ENCODE peak calls at places on chromosome 21, in four cellular contexts. W is tibial artery, D is GM23248, H is IMR-90. Z is an unnamed sample. For H3K9me3, the result is how much of the 10 kb centered on the place peaks cover.

GRCh38 chr21:25863031-25863430 is 128.3 kb downstream of the GABPA start:
- DNase-seq in D (no peak), H (no peak), W (no peak), Z (no peak)

GRCh38 chr21:25898671-25899070 is 163.9 kb downstream of the GABPA start:
- DNase-seq in D (peak), H (no peak), W (no peak), Z (no peak)

GRCh38 chr21:40925481-40925880 is 78.5 kb upstream of the DSCAM start:
- DNase-seq in H (no peak), W (no peak), D (no peak), Z (no peak)

GRCh38 chr21:33396966-33397365 is 6.2 kb upstream of the IFNGR2 start:
- DNase-seq in W (no peak), D (peak), H (peak), Z (peak)

GRCh38 chr21:28177008-28177603 is 815.6 kb downstream of the LTN1 start:
- DNase-seq in W (no peak), H (peak), D (no peak), Z (no peak)

GRCh38 chr21:31162827-31163226 is 124.6 kb upstream of the KRTAP19-8 start:
- DNase-seq in W (no peak), H (peak), D (peak), Z (peak)

GRCh38 chr21:33232640-33233039 is 2.9 kb downstream of the IFNAR2 start:
- DNase-seq in D (no peak), H (no peak), W (no peak), Z (no peak)

GRCh38 chr21:37582613-37583012 is 216.0 kb downstream of the DYRK1A start:
- DNase-seq in H (peak), D (peak), W (no peak), Z (peak)

GRCh38 chr21:32020551-32020950 is 147.7 kb downstream of the HUNK start:
- DNase-seq in W (no peak), H (no peak), D (no peak), Z (no peak)

GRCh38 chr21:36097427-36098230 is 27.8 kb downstream of the CBR1 start:
- DNase-seq in W (no peak), D (no peak), H (no peak), Z (peak)

GRCh38 chr21:35179990-35180557 is 131.0 kb upstream of the RUNX1 start:
- DNase-seq in D (peak), W (no peak), H (peak), Z (peak)

GRCh38 chr21:30083120-30083945 is 83.3 kb downstream of the CLDN17 start:
- DNase-seq in W (no peak), H (no peak), D (no peak), Z (no peak)

GRCh38 chr21:37208056-37208705 is 59.0 kb downstream of the VPS26C start:
- DNase-seq in D (peak), W (peak), H (no peak), Z (no peak)

GRCh38 chr21:20875741-20876140 is 122.5 kb upstream of the NCAM2 start:
- DNase-seq in W (no peak), H (no peak), D (no peak), Z (no peak)

GRCh38 chr21:21003701-21004100 is 5.5 kb downstream of the NCAM2 start:
- DNase-seq in W (no peak), H (peak), D (peak), Z (peak)

GRCh38 chr21:44874240-44874496 is 678 bp upstream of the PTTG1IP start:
- DNase-seq in W (no peak), H (no peak), D (no peak), Z (no peak)

GRCh38 chr21:31326478-31327247 is 17.4 kb downstream of the TIAM1 start:
- DNase-seq in W (no peak), D (peak), H (no peak), Z (no peak)

GRCh38 chr21:35711213-35711612 is 349.1 kb downstream of the SETD4 start:
- DNase-seq in H (no peak), D (no peak), W (no peak), Z (no peak)

GRCh38 chr21:32332463-32332951 is 33.9 kb downstream of the MRAP start:
- DNase-seq in W (no peak), D (no peak), H (no peak), Z (no peak)

GRCh38 chr21:34952701-34953100 is 96.4 kb downstream of the RUNX1 start:
- DNase-seq in D (no peak), W (no peak), H (no peak), Z (peak)

GRCh38 chr21:44790401-44790800 is 11.2 kb downstream of the UBE2G2 start:
- DNase-seq in W (no peak), D (no peak), H (no peak), Z (no peak)

GRCh38 chr21:32520885-32521735 is 64.2 kb downstream of the TCP10L start:
- DNase-seq in H (peak), D (peak), W (peak), Z (peak)

GRCh38 chr21:16116798-16117197 is 387.0 kb downstream of the USP25 start:
- DNase-seq in W (no peak), H (peak), D (peak), Z (peak)

GRCh38 chr21:43865471-43866181 is 603 bp downstream of the AGPAT3 start:
- DNase-seq in D (peak), H (peak), W (no peak), Z (peak)

GRCh38 chr21:32386195-32386870 is 6.5 kb downstream of the URB1 start:
- DNase-seq in W (no peak), D (peak), H (no peak), Z (no peak)

GRCh38 chr21:28431022-28431421 is 561.7 kb downstream of the LTN1 start:
- DNase-seq in W (no peak), H (peak), D (peak), Z (peak)

GRCh38 chr21:36471254-36471723 is 8.6 kb downstream of the CLDN14 start:
- DNase-seq in D (peak), W (no peak), H (peak), Z (peak)

GRCh38 chr21:15935530-15935929 is 205.7 kb downstream of the USP25 start:
- DNase-seq in H (no peak), W (no peak), D (no peak), Z (no peak)

GRCh38 chr21:25836396-25836795 is 101.6 kb downstream of the GABPA start:
- DNase-seq in H (no peak), W (no peak), D (no peak), Z (peak)

GRCh38 chr21:32370971-32371766 is 21.6 kb downstream of the URB1 start:
- DNase-seq in H (peak), W (no peak), D (peak), Z (peak)

GRCh38 chr21:32545948-32546441 is 39.3 kb downstream of the TCP10L start:
- DNase-seq in H (peak), W (no peak), D (peak), Z (peak)

GRCh38 chr21:35932232-35932911 is 128.0 kb downstream of the SETD4 start:
- DNase-seq in D (peak), H (peak), W (peak), Z (peak)

GRCh38 chr21:25850126-25850831 is 115.5 kb downstream of the GABPA start:
- DNase-seq in H (no peak), D (no peak), W (no peak), Z (no peak)

GRCh38 chr21:44275041-44275440 is 10.6 kb upstream of the AIRE start:
- DNase-seq in W (no peak), H (no peak), D (no peak), Z (no peak)

GRCh38 chr21:31952828-31953227 is 80.0 kb downstream of the HUNK start:
- DNase-seq in H (no peak), D (no peak), W (no peak), Z (no peak)

GRCh38 chr21:26966360-26966977 is 419 bp downstream of the ADAMTS5 start:
- DNase-seq in W (peak), D (peak), H (peak), Z (no peak)

GRCh38 chr21:31252611-31253010 is 91.5 kb downstream of the TIAM1 start:
- DNase-seq in D (no peak), H (no peak), W (no peak), Z (no peak)

GRCh38 chr21:29406385-29406784 is 107.7 kb downstream of the BACH1 start:
- DNase-seq in H (no peak), D (no peak), W (no peak), Z (peak)

GRCh38 chr21:41168391-41169257 is 664 bp downstream of the BACE2 start:
- DNase-seq in W (peak), D (peak), H (peak), Z (peak)

GRCh38 chr21:41802684-41803083 is 35.8 kb upstream of the RIPK4 start:
- DNase-seq in W (peak), D (peak), H (no peak), Z (peak)

GRCh38 chr21:38819719-38820147 is 14.0 kb downstream of the ETS2 start:
- DNase-seq in H (peak), D (peak), W (no peak), Z (peak)

GRCh38 chr21:38821248-38821647 is 15.5 kb downstream of the ETS2 start:
- DNase-seq in D (no peak), H (no peak), W (no peak), Z (no peak)

GRCh38 chr21:38821959-38822682 is 16.4 kb downstream of the ETS2 start:
- DNase-seq in W (no peak), H (no peak), D (no peak), Z (no peak)

GRCh38 chr21:38819051-38819718 is 13.5 kb downstream of the ETS2 start:
- DNase-seq in D (no peak), W (no peak), H (no peak), Z (no peak)

GRCh38 chr21:38820471-38821239 is 14.9 kb downstream of the ETS2 start:
- DNase-seq in D (no peak), W (no peak), H (no peak), Z (no peak)
- H3K27ac ChIP-seq in D (no peak), W (peak), H (peak), Z (peak)

DNA sequence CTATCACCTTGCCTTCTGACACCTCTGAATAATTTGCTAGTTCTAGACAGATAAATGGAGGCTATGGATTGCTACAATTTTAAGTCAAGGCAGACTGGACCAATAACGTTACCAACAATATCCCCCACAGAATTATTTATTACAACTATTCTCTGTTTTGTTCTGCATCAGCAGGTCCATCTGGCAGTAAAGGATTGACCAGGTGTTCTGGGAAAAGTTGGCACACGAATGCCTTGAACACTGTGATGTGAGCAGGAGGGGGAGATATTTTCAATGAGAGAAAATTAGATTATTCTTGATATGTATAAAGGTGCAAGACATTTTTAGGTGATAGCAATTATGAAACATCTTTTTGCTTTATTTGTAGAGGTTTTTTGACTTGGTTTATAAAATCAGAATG is 718.8 kb upstream of the TMPRSS15 start:
- DNase-seq in D (no peak), W (no peak), H (no peak), Z (no peak)
- H3K9me3 ChIP-seq in D (under half), W (under half), H (under half), Z (under half)

GRCh38 chr21:17783816-17784598 is 35.1 kb downstream of the C21orf91 start:
- DNase-seq in W (no peak), H (no peak), D (no peak), Z (no peak)
- H3K4me3 ChIP-seq in W (no peak), H (no peak), D (no peak), Z (no peak)

DNA sequence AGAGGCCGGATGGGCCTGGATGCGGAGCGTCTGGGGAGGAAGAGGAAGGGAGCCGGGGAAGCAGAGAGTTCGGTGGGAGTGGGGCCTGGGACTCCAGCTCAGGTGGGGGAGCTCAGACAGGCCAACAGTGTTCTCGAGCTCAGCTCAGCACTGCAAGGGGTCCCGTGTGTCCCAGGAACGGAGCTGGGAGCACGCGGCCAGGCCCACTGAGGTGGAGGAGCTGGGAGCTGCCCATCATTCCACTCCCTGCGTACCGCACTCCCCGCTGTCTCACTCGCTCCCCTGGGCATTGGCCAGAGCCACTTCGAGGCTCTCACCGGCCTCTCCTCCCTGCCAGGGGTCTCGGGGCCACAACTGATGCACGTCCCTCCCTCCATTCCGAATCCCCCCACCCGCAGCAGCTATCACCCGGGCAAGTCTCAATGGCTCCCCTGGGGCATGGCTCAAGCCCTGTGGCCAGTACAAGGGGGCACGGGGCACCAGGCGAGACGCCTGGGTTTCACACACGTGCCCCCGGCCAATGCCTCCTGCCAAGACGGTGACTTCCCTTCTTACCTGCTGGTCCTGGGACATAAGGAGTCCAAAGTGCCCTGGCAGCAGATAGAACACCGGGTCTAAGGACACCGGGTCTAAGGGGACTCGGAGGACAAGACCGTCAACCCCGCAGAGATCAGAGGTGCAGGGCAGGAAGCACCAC is 30.3 kb upstream of the COL6A2 start:
- DNase-seq in W (no peak), H (no peak), D (no peak), Z (no peak)
- H3K27ac ChIP-seq in W (peak), H (peak), D (no peak), Z (peak)

GRCh38 chr21:14080764-14081096 is 130.0 kb downstream of the LIPI start:
- DNase-seq in H (no peak), D (no peak), W (no peak), Z (no peak)
- H3K9me3 ChIP-seq in H (under half), D (under half), W (under half), Z (under half)

GRCh38 chr21:42852925-42853570 is 26.3 kb downstream of the WDR4 start:
- DNase-seq in W (no peak), H (no peak), D (no peak), Z (no peak)

GRCh38 chr21:42850866-42851391 is 28.4 kb downstream of the WDR4 start:
- DNase-seq in D (peak), W (no peak), H (no peak), Z (no peak)

GRCh38 chr21:42853621-42854020 is 25.7 kb downstream of the WDR4 start:
- DNase-seq in W (no peak), D (no peak), H (no peak), Z (no peak)

GRCh38 chr21:42850463-42850862 is 28.9 kb downstream of the WDR4 start:
- DNase-seq in D (no peak), W (no peak), H (no peak), Z (no peak)

DNA sequence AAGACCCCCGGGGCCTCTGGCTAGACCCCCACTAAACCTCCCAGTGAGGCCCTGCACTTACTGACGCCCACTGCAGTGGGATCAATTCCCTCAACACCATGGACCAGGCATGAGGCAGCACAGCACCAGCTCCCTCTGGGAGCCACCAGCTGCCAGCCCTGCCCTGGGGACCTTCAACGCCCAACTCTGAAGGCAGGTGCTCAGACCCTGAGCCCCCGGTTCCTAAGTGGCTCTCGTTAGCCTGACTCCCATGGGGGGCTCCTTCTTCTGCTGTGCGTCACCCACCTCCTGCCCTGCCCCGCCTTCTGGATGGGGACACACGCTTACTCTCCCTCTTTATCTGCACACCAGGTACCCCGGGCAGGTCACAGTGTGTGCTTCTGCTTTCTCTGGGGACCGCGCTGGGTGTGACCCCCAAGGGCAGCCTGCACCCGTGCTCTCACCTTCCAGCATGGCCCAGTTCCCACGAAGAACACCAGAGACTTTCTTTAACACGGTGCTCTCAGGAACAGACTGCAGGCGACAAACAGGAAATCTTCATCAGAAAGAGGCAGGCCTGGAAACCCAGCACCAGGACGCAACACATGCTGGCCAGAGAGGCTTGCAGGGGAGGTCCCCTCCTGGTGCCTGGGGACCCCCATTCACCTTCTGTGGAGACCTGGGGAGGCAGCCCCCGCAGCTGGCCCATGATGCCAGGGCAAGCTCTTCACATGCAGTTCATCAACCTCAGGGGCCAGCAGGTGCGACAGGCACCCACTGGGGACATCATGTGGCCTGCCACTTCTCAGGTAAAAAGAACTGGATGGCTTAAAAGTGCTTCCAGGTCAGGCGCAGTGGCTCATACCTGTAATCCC is 27.3 kb downstream of the WDR4 start:
- DNase-seq in W (no peak), D (no peak), H (no peak), Z (no peak)
- H3K4me3 ChIP-seq in W (no peak), D (no peak), H (no peak), Z (no peak)

DNA sequence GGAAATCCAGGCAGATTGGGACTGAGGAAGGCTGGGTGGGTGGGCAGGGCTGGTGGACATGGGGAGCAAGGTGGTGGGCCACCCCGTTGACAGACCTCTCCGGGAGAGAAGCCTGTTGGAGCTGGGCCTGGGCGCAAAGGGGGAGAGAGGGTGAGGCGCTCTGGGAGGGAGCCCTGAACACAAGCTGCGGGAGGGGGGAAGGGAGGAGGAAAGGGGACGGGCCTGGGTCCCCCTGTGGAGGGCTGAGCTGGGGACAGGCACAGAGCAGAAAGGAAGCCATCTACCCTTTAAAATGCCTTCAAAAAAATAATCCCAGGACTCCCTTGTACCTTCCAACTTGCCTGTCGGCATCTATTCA is 161.8 kb downstream of the PSMG1 start:
- DNase-seq in W (no peak), H (no peak), D (no peak), Z (no peak)
- H3K27ac ChIP-seq in W (peak), H (peak), D (no peak), Z (peak)